ENCODE peak calls at places on chromosomes 11 and 22, in five cellular contexts. One of them, this sample, is unnamed.

GRCh38 chr22:29122041-29122440 is 49.2 kb downstream of the KREMEN1 start:
- DNase-seq in HCT116: no peak
- DNase-seq in GM12892: no peak
- DNase-seq in GM12878: no peak
- DNase-seq in A549: no peak
- DNase-seq in this sample: no peak

GRCh38 chr22:17924735-17925727 is 99.3 kb downstream of the MICAL3 start:
- DNase-seq in HCT116: no peak
- DNase-seq in GM12892: no peak
- DNase-seq in GM12878: no peak
- DNase-seq in A549: no peak
- DNase-seq in this sample: no peak

GRCh38 chr11:122235615-122236014 is 119.6 kb upstream of the BLID start:
- DNase-seq in HCT116: no peak
- DNase-seq in GM12892: no peak
- DNase-seq in GM12878: no peak
- DNase-seq in A549: peak
- DNase-seq in this sample: no peak

GRCh38 chr11:117901601-117902000 is 25.1 kb upstream of the FXYD6 start:
- DNase-seq in HCT116: no peak
- DNase-seq in GM12892: no peak
- DNase-seq in GM12878: no peak
- DNase-seq in A549: no peak
- DNase-seq in this sample: no peak

GRCh38 chr22:20553947-20554741 is 46.7 kb downstream of the MED15 start:
- DNase-seq in HCT116: no peak
- DNase-seq in GM12892: no peak
- DNase-seq in GM12878: no peak
- DNase-seq in A549: no peak
- DNase-seq in this sample: no peak

GRCh38 chr11:98040061-98040808 is 980.5 kb upstream of the CNTN5 start:
- DNase-seq in HCT116: no peak
- DNase-seq in GM12892: no peak
- DNase-seq in GM12878: no peak
- DNase-seq in A549: no peak
- DNase-seq in this sample: no peak

GRCh38 chr11:58391879-58392278 is 14.8 kb downstream of the OR5B3 start:
- DNase-seq in HCT116: no peak
- DNase-seq in GM12892: no peak
- DNase-seq in GM12878: no peak
- DNase-seq in A549: no peak
- DNase-seq in this sample: no peak

GRCh38 chr11:32184057-32185055 is 93.5 kb downstream of the RCN1 start:
- DNase-seq in HCT116: no peak
- DNase-seq in GM12892: peak
- DNase-seq in GM12878: no peak
- DNase-seq in A549: no peak
- DNase-seq in this sample: no peak

GRCh38 chr11:34994859-34995258 is 78.4 kb downstream of the PDHX start:
- DNase-seq in HCT116: no peak
- DNase-seq in GM12892: no peak
- DNase-seq in GM12878: no peak
- DNase-seq in A549: no peak
- DNase-seq in this sample: no peak

GRCh38 chr22:23120415-23120899 is 21.3 kb downstream of the RSPH14 start:
- DNase-seq in HCT116: no peak
- DNase-seq in GM12892: no peak
- DNase-seq in GM12878: no peak
- DNase-seq in A549: no peak
- DNase-seq in this sample: no peak

GRCh38 chr22:21841422-21841821 is 26.0 kb downstream of the MAPK1 start:
- DNase-seq in HCT116: no peak
- DNase-seq in GM12892: no peak
- DNase-seq in GM12878: no peak
- DNase-seq in A549: no peak
- DNase-seq in this sample: no peak

GRCh38 chr11:111922803-111923202 is 4.1 kb downstream of the C11orf52 start:
- DNase-seq in HCT116: no peak
- DNase-seq in GM12892: no peak
- DNase-seq in GM12878: no peak
- DNase-seq in A549: no peak
- DNase-seq in this sample: no peak

GRCh38 chr11:10091314-10092045 is 202.5 kb downstream of the SBF2 start:
- DNase-seq in HCT116: no peak
- DNase-seq in GM12892: no peak
- DNase-seq in GM12878: no peak
- DNase-seq in A549: no peak
- DNase-seq in this sample: no peak

GRCh38 chr11:129434641-129435498 is 59.2 kb downstream of the BARX2 start:
- DNase-seq in HCT116: no peak
- DNase-seq in GM12892: no peak
- DNase-seq in GM12878: no peak
- DNase-seq in A549: no peak
- DNase-seq in this sample: no peak

GRCh38 chr11:95877288-95877687 is 46.6 kb downstream of the MTMR2 start:
- DNase-seq in HCT116: no peak
- DNase-seq in GM12892: no peak
- DNase-seq in GM12878: no peak
- DNase-seq in A549: no peak
- DNase-seq in this sample: no peak

GRCh38 chr22:43385770-43386641 is 25.8 kb upstream of the MPPED1 start:
- DNase-seq in HCT116: peak
- DNase-seq in GM12892: peak
- DNase-seq in GM12878: no peak
- DNase-seq in A549: peak
- DNase-seq in this sample: peak

DNA sequence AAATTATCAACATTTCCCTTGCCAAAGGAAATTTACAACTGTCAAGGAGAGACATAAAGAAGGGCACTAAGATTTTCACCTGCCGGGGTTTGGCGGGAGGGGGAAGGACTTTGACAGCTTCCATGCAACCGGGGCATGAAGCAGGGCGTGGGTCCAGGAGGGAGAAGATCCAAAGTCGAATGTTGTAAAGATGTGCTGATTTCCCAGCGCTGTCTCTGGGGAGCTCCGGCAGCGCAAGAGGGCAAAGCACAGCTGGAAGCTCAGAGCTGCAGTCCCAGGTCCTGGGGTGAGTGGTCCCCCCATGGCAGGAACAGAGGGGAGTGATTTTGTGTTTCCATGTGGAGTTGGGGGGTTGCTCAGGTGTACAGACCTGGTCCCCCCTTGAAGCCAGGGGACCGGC is at the start of gene MS4A10:
- DNase-seq in HCT116: no peak
- DNase-seq in GM12892: no peak
- DNase-seq in GM12878: no peak
- DNase-seq in A549: no peak
- DNase-seq in this sample: no peak
- TF ChIP-seq POLR2A in HCT116: no peak
- TF ChIP-seq POLR2A in GM12892: no peak
- TF ChIP-seq POLR2A in GM12878: no peak
- TF ChIP-seq POLR2A in A549: no peak
- TF ChIP-seq POLR2A in this sample: no peak

GRCh38 chr11:8693010-8693551 is 10.5 kb downstream of the RPL27A start:
- DNase-seq in HCT116: no peak
- DNase-seq in GM12892: no peak
- DNase-seq in GM12878: no peak
- DNase-seq in A549: no peak
- DNase-seq in this sample: no peak
- TF ChIP-seq POLR2A in HCT116: no peak
- TF ChIP-seq POLR2A in GM12892: peak
- TF ChIP-seq POLR2A in GM12878: no peak
- TF ChIP-seq POLR2A in A549: no peak
- TF ChIP-seq POLR2A in this sample: no peak

GRCh38 chr11:108497317-108498045 is 703 bp downstream of the POGLUT3 start:
- DNase-seq in HCT116: peak
- DNase-seq in GM12892: peak
- DNase-seq in GM12878: peak
- DNase-seq in A549: peak
- DNase-seq in this sample: peak
- TF ChIP-seq POLR2A in HCT116: peak
- TF ChIP-seq POLR2A in GM12892: peak
- TF ChIP-seq POLR2A in GM12878: peak
- TF ChIP-seq POLR2A in A549: peak
- TF ChIP-seq POLR2A in this sample: no peak

GRCh38 chr11:69151811-69152210 is 3.9 kb upstream of the SMIM38 start:
- DNase-seq in HCT116: no peak
- DNase-seq in GM12892: no peak
- DNase-seq in GM12878: no peak
- DNase-seq in A549: no peak
- DNase-seq in this sample: no peak

GRCh38 chr11:69149646-69150045 is 6.1 kb upstream of the SMIM38 start:
- DNase-seq in HCT116: no peak
- DNase-seq in GM12892: no peak
- DNase-seq in GM12878: no peak
- DNase-seq in A549: no peak
- DNase-seq in this sample: no peak

GRCh38 chr11:69148377-69148762 is 7.4 kb upstream of the SMIM38 start:
- DNase-seq in HCT116: no peak
- DNase-seq in GM12892: no peak
- DNase-seq in GM12878: no peak
- DNase-seq in A549: no peak
- DNase-seq in this sample: no peak

GRCh38 chr11:69148806-69149205 is 6.9 kb upstream of the SMIM38 start:
- DNase-seq in HCT116: no peak
- DNase-seq in GM12892: no peak
- DNase-seq in GM12878: no peak
- DNase-seq in A549: no peak
- DNase-seq in this sample: no peak

GRCh38 chr11:69150175-69150574 is 5.6 kb upstream of the SMIM38 start:
- DNase-seq in HCT116: no peak
- DNase-seq in GM12892: no peak
- DNase-seq in GM12878: no peak
- DNase-seq in A549: no peak
- DNase-seq in this sample: no peak
- TF ChIP-seq POLR2A in HCT116: no peak
- TF ChIP-seq POLR2A in GM12892: no peak
- TF ChIP-seq POLR2A in GM12878: no peak
- TF ChIP-seq POLR2A in A549: no peak
- TF ChIP-seq POLR2A in this sample: no peak

GRCh38 chr11:355581-356458 is 13.5 kb upstream of the B4GALNT4 start:
- DNase-seq in HCT116: peak
- DNase-seq in GM12892: peak
- DNase-seq in GM12878: peak
- DNase-seq in A549: peak
- DNase-seq in this sample: peak
- TF ChIP-seq POLR2A in HCT116: peak
- TF ChIP-seq POLR2A in GM12892: no peak
- TF ChIP-seq POLR2A in GM12878: peak
- TF ChIP-seq POLR2A in A549: peak
- TF ChIP-seq POLR2A in this sample: no peak

DNA sequence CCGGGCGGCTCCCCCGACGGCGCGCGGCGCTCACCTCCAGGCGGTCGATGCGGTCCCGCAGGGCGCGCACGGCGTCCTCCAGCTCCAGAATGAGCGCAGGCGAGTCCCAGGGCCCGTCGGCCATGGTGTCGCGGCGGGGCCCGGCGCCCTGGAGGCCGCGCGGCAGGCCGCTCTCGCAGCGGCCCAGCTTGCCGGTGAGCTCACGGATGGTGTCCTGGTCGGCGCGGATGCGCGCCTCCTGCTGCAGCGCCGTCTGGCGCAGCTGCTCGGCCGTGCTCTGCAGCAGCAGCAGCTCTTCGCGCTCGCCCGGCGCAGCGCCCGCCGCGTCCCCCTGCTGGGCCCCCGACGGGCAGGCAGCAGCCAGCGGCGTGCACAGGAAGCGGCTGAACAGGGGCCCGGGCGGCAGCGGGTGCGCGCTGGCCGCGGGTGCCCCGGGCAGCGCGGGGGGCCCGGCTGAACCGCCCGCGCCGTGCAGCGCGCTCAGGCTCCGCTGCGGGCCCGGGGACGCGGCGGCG is 570 bp downstream of the NPTXR start:
- DNase-seq in HCT116: no peak
- DNase-seq in GM12892: peak
- DNase-seq in GM12878: no peak
- DNase-seq in A549: peak
- DNase-seq in this sample: peak
- TF ChIP-seq POLR2A in HCT116: no peak
- TF ChIP-seq POLR2A in GM12892: no peak
- TF ChIP-seq POLR2A in GM12878: no peak
- TF ChIP-seq POLR2A in A549: no peak
- TF ChIP-seq POLR2A in this sample: no peak

DNA sequence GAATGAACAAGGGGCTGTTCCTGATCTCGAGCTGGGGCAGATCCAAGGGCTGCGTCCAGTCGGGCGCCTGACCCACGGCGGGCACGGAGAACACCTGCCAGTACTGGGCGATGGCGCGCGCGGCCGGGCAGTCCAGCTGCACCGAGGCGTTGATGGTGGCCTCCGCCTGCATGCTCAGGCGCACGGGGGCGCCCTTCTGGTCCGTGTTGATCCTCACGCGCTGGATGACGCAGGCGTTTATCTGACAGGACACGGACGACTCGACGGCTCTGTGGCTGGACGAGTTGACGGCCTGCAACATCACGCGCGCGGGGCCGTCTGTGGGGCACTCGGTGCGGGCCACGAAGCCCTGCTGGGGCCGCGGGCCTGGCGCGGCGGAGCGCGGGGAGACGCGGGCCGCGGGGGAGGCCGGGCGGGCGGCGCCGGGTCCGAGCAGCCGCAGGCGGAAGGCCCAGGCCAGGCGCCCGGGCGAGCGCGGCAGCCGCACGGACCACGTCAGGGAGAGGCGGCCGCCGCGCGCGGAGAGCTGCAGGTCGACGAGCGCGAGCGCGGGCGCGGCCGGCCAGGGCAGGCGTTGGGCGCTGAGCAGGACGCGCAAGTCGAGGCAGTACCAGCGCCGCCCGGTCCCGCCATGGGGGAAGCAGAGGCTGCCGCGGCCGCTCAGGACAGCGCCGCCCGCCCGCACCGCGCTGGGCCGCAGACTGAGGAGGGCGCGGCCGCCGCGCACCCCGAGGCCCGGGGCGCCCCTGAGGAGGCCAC is 515 bp downstream of the PKDREJ start:
- DNase-seq in HCT116: no peak
- DNase-seq in GM12892: no peak
- DNase-seq in GM12878: no peak
- DNase-seq in A549: no peak
- DNase-seq in this sample: peak
- TF ChIP-seq POLR2A in HCT116: no peak
- TF ChIP-seq POLR2A in GM12892: no peak
- TF ChIP-seq POLR2A in GM12878: no peak
- TF ChIP-seq POLR2A in A549: no peak
- TF ChIP-seq POLR2A in this sample: no peak

GRCh38 chr11:2213384-2213842 is 41.8 kb upstream of the TH start:
- DNase-seq in HCT116: no peak
- DNase-seq in GM12892: no peak
- DNase-seq in GM12878: no peak
- DNase-seq in A549: no peak
- DNase-seq in this sample: no peak
- TF ChIP-seq POLR2A in HCT116: no peak
- TF ChIP-seq POLR2A in GM12892: no peak
- TF ChIP-seq POLR2A in GM12878: no peak
- TF ChIP-seq POLR2A in A549: no peak
- TF ChIP-seq POLR2A in this sample: no peak